ENCODE peak calls at places on chromosomes 11 and 22, in five cellular contexts. F is H1, X is H9, G is neuronal stem cell, C is trophoblast cell. K is an unnamed sample.

GRCh38 chr11:42996742-42997307 is 315.0 kb upstream of the API5 start:
- DNase-seq in F (no peak), X (no peak), G (no peak), C (no peak), K (no peak)

GRCh38 chr11:70423523-70424505 is 25.5 kb downstream of the CTTN start:
- DNase-seq in F (no peak), X (no peak), G (no peak), C (no peak), K (peak)

GRCh38 chr11:33187851-33188722 is 26.8 kb upstream of the CSTF3 start:
- DNase-seq in F (no peak), X (no peak), G (no peak), C (no peak), K (no peak)

GRCh38 chr11:121740902-121741301 is 288.1 kb upstream of the SORL1-AS1 start:
- DNase-seq in F (no peak), X (no peak), G (no peak), C (no peak), K (no peak)

GRCh38 chr11:65524010-65524746 is 705 bp upstream of the SCYL1 start:
- DNase-seq in F (peak), X (no peak), G (no peak), C (no peak), K (no peak)

GRCh38 chr11:96465537-96465936 is 75.7 kb downstream of the JRKL start:
- DNase-seq in F (no peak), X (no peak), G (no peak), C (no peak), K (no peak)

GRCh38 chr11:45238724-45239123 is 47.4 kb downstream of the SYT13 start:
- DNase-seq in F (no peak), X (no peak), G (no peak), C (peak), K (peak)

GRCh38 chr22:47878460-47878859 is 1116.0 kb downstream of the TBC1D22A start:
- DNase-seq in F (no peak), X (no peak), G (no peak), C (peak), K (no peak)

GRCh38 chr22:50280708-50281383 is 10.7 kb upstream of the MAPK11 start:
- DNase-seq in F (no peak), X (no peak), G (no peak), C (no peak), K (no peak)

GRCh38 chr22:24289781-24290181 is 19.1 kb downstream of the SPECC1L start:
- DNase-seq in F (no peak), X (no peak), G (peak), C (no peak), K (peak)

GRCh38 chr22:23183107-23183698 is 2.9 kb downstream of the BCR start:
- DNase-seq in F (peak), X (peak), G (peak), C (peak), K (peak)

GRCh38 chr11:116239247-116239646 is 533.5 kb downstream of the BUD13 start:
- DNase-seq in F (no peak), X (no peak), G (no peak), C (no peak), K (no peak)

GRCh38 chr22:49204599-49205214 is 623.0 kb downstream of the BRD1 start:
- DNase-seq in F (peak), X (peak), G (no peak), C (no peak), K (no peak)

GRCh38 chr11:112652786-112653390 is 308.3 kb upstream of the NCAM1 start:
- DNase-seq in F (no peak), X (no peak), G (no peak), C (no peak), K (peak)

GRCh38 chr22:21902296-21903087 is 35.0 kb upstream of the MAPK1 start:
- DNase-seq in F (no peak), X (no peak), G (no peak), C (peak), K (no peak)

GRCh38 chr22:30044369-30044768 is 35.9 kb upstream of the HORMAD2 start:
- DNase-seq in F (no peak), X (no peak), G (no peak), C (no peak), K (peak)

GRCh38 chr11:117828641-117829368 is 4.3 kb upstream of the FXYD2 start:
- DNase-seq in F (peak), X (peak), G (no peak), C (no peak), K (peak)

GRCh38 chr11:17976651-17977050 is 36.2 kb downstream of the SERGEF start:
- DNase-seq in F (no peak), X (no peak), G (no peak), C (no peak), K (no peak)

GRCh38 chr11:106031210-106031845 is 9.3 kb upstream of the MSANTD4 start:
- DNase-seq in F (no peak), X (no peak), G (no peak), C (peak), K (peak)

GRCh38 chr11:44065851-44066731 is at the start of gene ACCS:
- DNase-seq in F (peak), X (peak), G (peak), C (peak), K (peak)

GRCh38 chr11:47426062-47426956 is at the start of gene PSMC3:
- DNase-seq in F (peak), X (peak), G (peak), C (peak), K (peak)
- H3K4ac ChIP-seq in F (no peak), X (no peak), G (no peak), C (peak), K (peak)

GRCh38 chr11:134544095-134544815 is 132.2 kb upstream of the B3GAT1 start:
- DNase-seq in F (peak), X (peak), G (no peak), C (peak), K (no peak)
- H2BK12ac ChIP-seq in F (no peak), X (no peak), G (no peak), C (peak), K (no peak)

GRCh38 chr22:20549232-20549841 is 41.9 kb downstream of the MED15 start:
- DNase-seq in F (no peak), X (no peak), G (no peak), C (no peak), K (no peak)
- H3K27ac ChIP-seq in F (no peak), X (no peak), G (no peak), C (no peak), K (peak)

GRCh38 chr11:57426754-57427691 is at the start of gene SLC43A3:
- DNase-seq in F (peak), X (peak), G (peak), C (peak), K (peak)
- H3K4ac ChIP-seq in F (peak), X (no peak), G (no peak), C (no peak), K (peak)

GRCh38 chr22:19180234-19180633 is 1.7 kb upstream of the SLC25A1 start:
- DNase-seq in F (no peak), X (no peak), G (no peak), C (no peak), K (no peak)
- H2BK12ac ChIP-seq in F (no peak), X (no peak), G (peak), C (no peak), K (no peak)

GRCh38 chr22:37189011-37189466 is 992 bp upstream of the C1QTNF6 start:
- DNase-seq in F (no peak), X (no peak), G (no peak), C (peak), K (peak)
- H3K27ac ChIP-seq in F (peak), X (no peak), G (no peak), C (peak), K (no peak)

K was measured in mesenchymal stem cell.